ENCODE peak calls at places on chromosomes 2 and 18, in ten cellular contexts. P is lower lobe of right lung, V is H9, C is endodermal cell, D is OCI-LY7, T is psoas muscle, B is cardiac muscle cell, R is left lung, J is A673, Z is gastrocnemius medialis. Q is an unnamed sample. For H3K4me1, the result is how much of the 10 kb centered on the place peaks cover.

GRCh38 chr18:48771641-48772380 is 179.0 kb downstream of the SMAD7 start:
- DNase-seq in R (no peak), P (peak), D (no peak), J (no peak), B (no peak), Z (no peak), C (no peak), T (peak), V (no peak), Q (no peak)

GRCh38 chr18:10321987-10322386 is 132.4 kb upstream of the APCDD1 start:
- DNase-seq in R (no peak), P (no peak), C (no peak), D (no peak), Z (no peak), J (no peak), B (no peak), T (no peak), V (no peak), Q (no peak)

GRCh38 chr2:166388488-166389070 is 12.8 kb upstream of the SCN9A start:
- DNase-seq in D (no peak), R (no peak), C (no peak), J (no peak), P (no peak), B (peak), T (no peak), V (no peak), Z (no peak), Q (no peak)

GRCh38 chr2:219155054-219155644 is 5.5 kb downstream of the NHEJ1 start:
- DNase-seq in R (no peak), V (no peak), P (no peak), C (peak), D (peak), J (peak), T (no peak), Z (no peak), B (peak), Q (no peak)

GRCh38 chr2:199757466-199757865 is 93.5 kb downstream of the FTCDNL1 start:
- DNase-seq in J (peak), B (no peak), V (no peak), T (peak), R (no peak), C (no peak), D (no peak), Z (no peak), P (no peak), Q (no peak)

GRCh38 chr18:11175266-11175947 is 26.0 kb upstream of the PIEZO2 start:
- DNase-seq in P (no peak), R (no peak), D (no peak), C (no peak), T (no peak), V (no peak), Z (no peak), J (no peak), B (peak), Q (no peak)

GRCh38 chr18:79447703-79448367 is 52.1 kb downstream of the NFATC1 start:
- DNase-seq in Z (no peak), T (no peak), D (no peak), P (no peak), V (no peak), J (no peak), R (no peak), B (no peak), C (no peak), Q (no peak)

GRCh38 chr2:162416446-162416845 is 72.5 kb downstream of the GCA start:
- DNase-seq in R (no peak), Z (no peak), D (no peak), C (no peak), J (no peak), B (no peak), V (no peak), P (no peak), T (no peak), Q (no peak)

GRCh38 chr2:29811378-29811777 is 110.0 kb downstream of the ALK start:
- DNase-seq in C (no peak), P (no peak), V (no peak), Z (no peak), D (no peak), B (no peak), R (no peak), J (no peak), T (no peak), Q (no peak)

GRCh38 chr18:59372975-59373374 is 13.9 kb upstream of the LMAN1 start:
- DNase-seq in C (no peak), R (no peak), D (no peak), T (no peak), V (no peak), Z (no peak), J (no peak), P (no peak), B (no peak), Q (no peak)

GRCh38 chr18:31979714-31980113 is 36.8 kb upstream of the TRAPPC8 start:
- DNase-seq in B (no peak), R (no peak), P (no peak), J (no peak), C (no peak), V (no peak), Z (no peak), D (no peak), T (no peak), Q (no peak)

GRCh38 chr2:70672990-70673647 is 94.9 kb downstream of the ADD2 start:
- DNase-seq in P (no peak), C (peak), B (no peak), T (no peak), J (peak), V (peak), R (no peak), Z (no peak), D (no peak), Q (no peak)

GRCh38 chr2:20473128-20473527 is 26.3 kb downstream of the RHOB start:
- DNase-seq in J (no peak), C (no peak), Z (no peak), B (no peak), R (no peak), P (no peak), V (no peak), T (no peak), D (no peak), Q (no peak)

GRCh38 chr2:128277961-128278681 is 40.5 kb downstream of the HS6ST1 start:
- DNase-seq in T (no peak), C (peak), B (no peak), Z (no peak), D (no peak), P (peak), V (peak), R (peak), J (no peak), Q (no peak)

GRCh38 chr2:101751276-101751675 is 53.8 kb downstream of the MAP4K4 start:
- DNase-seq in B (no peak), Z (no peak), T (no peak), D (no peak), V (no peak), C (no peak), R (no peak), J (no peak), P (no peak), Q (peak)
- H3K4me1 ChIP-seq in B (half or more), Z (half or more), T (half or more), D (half or more), V (under half), C (under half), R (half or more), J (half or more), P (half or more), Q (half or more)

GRCh38 chr2:196226058-196226747 is 54.8 kb upstream of the STK17B start:
- DNase-seq in Z (no peak), T (no peak), B (no peak), C (no peak), J (no peak), R (no peak), P (no peak), D (no peak), V (no peak), Q (no peak)

GRCh38 chr2:196220671-196221070 is 49.3 kb upstream of the STK17B start:
- DNase-seq in V (no peak), C (no peak), J (no peak), Z (no peak), D (no peak), T (no peak), R (no peak), B (no peak), P (no peak), Q (no peak)

GRCh38 chr2:196225213-196225612 is 53.8 kb upstream of the STK17B start:
- DNase-seq in P (no peak), V (no peak), Z (no peak), J (no peak), T (no peak), R (no peak), B (peak), D (no peak), C (no peak), Q (no peak)

GRCh38 chr2:196229013-196229412 is 57.6 kb upstream of the STK17B start:
- DNase-seq in T (no peak), Z (no peak), P (no peak), B (no peak), R (no peak), J (no peak), V (no peak), D (no peak), C (no peak), Q (no peak)

GRCh38 chr2:196224767-196225166 is 53.4 kb upstream of the STK17B start:
- DNase-seq in R (no peak), J (no peak), P (no peak), Z (no peak), T (no peak), C (no peak), D (no peak), B (no peak), V (no peak), Q (no peak)
- H3K27ac ChIP-seq in R (no peak), J (no peak), P (no peak), Z (no peak), T (no peak), C (no peak), D (no peak), B (no peak), V (no peak), Q (no peak)

DNA sequence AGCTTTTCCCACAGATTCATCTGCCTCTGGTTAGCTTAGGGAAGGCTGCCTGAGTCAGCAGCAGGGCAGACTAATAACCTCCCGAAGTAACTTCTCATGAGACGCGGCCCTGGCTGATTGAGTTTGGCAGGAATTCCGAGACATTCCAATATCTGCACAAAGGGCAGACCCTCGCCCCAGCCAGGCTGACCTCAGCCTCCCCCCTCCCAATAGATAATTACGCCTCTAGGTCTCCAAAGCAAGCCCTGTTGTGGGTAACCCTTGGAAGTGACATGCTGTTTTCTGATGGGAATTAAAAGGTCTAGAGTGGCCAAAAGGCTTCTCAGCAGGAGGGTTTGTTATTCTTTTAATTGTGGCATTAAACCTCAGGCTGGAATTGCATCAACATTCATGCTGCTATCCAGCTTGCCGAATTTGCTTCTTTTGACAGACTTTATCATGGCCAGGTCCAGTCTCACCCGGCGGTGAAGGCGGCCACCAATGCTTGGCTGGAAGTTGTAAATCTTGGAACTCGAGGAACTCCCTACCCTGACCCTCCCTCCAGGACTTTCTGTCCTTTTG is 98.0 kb upstream of the SLC14A2 start:
- DNase-seq in B (peak), C (peak), T (peak), V (no peak), D (no peak), Z (peak), P (no peak), R (no peak), J (no peak), Q (no peak)
- H3K4me1 ChIP-seq in B (under half), C (under half), T (under half), V (under half), D (under half), Z (under half), P (under half), R (under half), J (under half), Q (under half)

DNA sequence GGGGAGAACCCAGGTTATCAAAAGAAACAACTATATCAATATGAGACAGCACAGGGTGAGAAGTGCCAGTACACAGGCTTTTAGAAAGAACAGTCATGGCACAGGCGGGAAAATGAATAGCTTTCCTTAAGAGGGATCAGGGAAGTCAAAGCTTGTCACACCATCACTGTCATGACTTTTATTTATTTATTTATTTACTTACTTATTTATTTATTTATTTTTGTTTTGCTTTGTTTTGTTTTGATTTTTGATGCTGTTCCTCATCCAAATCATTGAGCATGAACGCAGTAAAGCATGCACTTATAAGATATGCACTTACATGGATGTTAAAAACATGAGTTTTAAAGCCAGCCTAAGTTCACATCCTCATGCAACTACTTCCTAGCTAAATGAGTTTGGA is 19.3 kb upstream of the CRIM1 start:
- DNase-seq in B (no peak), Z (no peak), P (no peak), C (no peak), J (no peak), T (no peak), D (no peak), V (no peak), R (no peak), Q (no peak)
- H3K27ac ChIP-seq in B (no peak), Z (no peak), P (no peak), C (no peak), J (no peak), T (no peak), D (no peak), V (no peak), R (no peak), Q (no peak)

DNA sequence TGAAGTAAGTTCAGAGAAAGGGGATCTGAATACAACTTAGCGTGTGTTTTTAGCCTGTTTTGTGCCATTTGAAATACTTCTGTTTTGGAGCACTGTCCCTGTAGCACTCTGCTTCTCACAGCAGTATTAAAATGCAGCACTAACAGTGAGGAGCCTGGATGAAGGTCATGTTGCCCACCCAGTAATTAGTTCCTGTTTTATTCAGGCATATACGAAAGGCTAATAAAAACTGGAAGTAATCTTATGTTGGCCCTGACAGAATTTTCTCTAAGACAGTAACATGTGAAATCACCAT is 113.6 kb downstream of the CRIM1 start:
- DNase-seq in D (no peak), B (no peak), J (no peak), C (no peak), V (no peak), R (no peak), T (no peak), Z (no peak), P (no peak), Q (peak)
- H3K4me1 ChIP-seq in D (under half), B (under half), J (under half), C (under half), V (under half), R (under half), T (half or more), Z (half or more), P (under half), Q (under half)

GRCh38 chr2:98870516-98871158 is 65.4 kb downstream of the CRACDL start:
- DNase-seq in J (no peak), B (no peak), Z (no peak), C (peak), T (no peak), V (peak), D (no peak), P (no peak), R (no peak), Q (peak)

GRCh38 chr2:98868548-98869271 is 67.3 kb downstream of the CRACDL start:
- DNase-seq in B (no peak), V (no peak), J (no peak), P (no peak), R (no peak), C (no peak), D (no peak), T (no peak), Z (no peak), Q (peak)

GRCh38 chr2:98869868-98870267 is 66.2 kb downstream of the CRACDL start:
- DNase-seq in R (peak), J (no peak), V (no peak), T (no peak), B (no peak), C (no peak), P (peak), D (no peak), Z (peak), Q (peak)

GRCh38 chr2:98867539-98868309 is 68.3 kb downstream of the CRACDL start:
- DNase-seq in R (no peak), V (no peak), C (no peak), P (no peak), J (no peak), T (no peak), D (no peak), Z (no peak), B (no peak), Q (no peak)

DNA sequence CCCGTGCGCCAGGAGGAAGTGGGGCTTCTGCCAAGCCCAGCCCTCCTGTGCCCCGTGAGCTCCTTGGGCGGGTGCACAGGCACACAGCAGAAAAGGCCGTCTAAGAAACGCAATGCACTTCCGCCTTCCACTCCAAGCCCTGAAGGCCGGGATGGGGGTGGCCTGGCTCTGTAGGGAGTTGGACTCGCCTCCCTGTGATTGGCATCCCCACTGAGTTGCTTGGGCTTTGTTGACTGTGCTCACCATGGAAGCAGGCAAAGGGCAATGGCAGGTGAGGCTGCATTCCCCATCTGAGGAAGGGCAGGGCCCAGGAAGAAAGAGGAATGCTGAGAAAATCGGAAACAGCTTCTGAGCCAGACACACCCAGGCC is 66.8 kb downstream of the CRACDL start:
- DNase-seq in J (no peak), T (no peak), B (no peak), Z (no peak), P (peak), C (peak), V (peak), R (peak), D (no peak), Q (peak)
- H3K27ac ChIP-seq in J (no peak), T (peak), B (no peak), Z (peak), P (peak), C (no peak), V (no peak), R (peak), D (no peak), Q (no peak)

GRCh38 chr2:8107162-8107561 is 574.7 kb upstream of the ID2 start:
- DNase-seq in P (no peak), D (no peak), Z (no peak), V (no peak), B (no peak), J (no peak), C (no peak), T (no peak), R (no peak), Q (no peak)
- H3K4me1 ChIP-seq in P (under half), D (under half), Z (under half), V (under half), B (under half), J (under half), C (under half), T (under half), R (under half), Q (under half)

GRCh38 chr18:71105078-71105819 is 816.4 kb downstream of the SOCS6 start:
- DNase-seq in B (peak), P (no peak), R (no peak), J (peak), T (no peak), Z (no peak), D (no peak), V (no peak), C (peak), Q (no peak)
- H3K27ac ChIP-seq in B (no peak), P (no peak), R (no peak), J (peak), T (no peak), Z (no peak), D (no peak), V (no peak), C (no peak), Q (peak)

GRCh38 chr18:75067996-75068645 is 140.8 kb downstream of the PTGR3 start:
- DNase-seq in Z (no peak), P (no peak), J (no peak), D (no peak), B (no peak), T (no peak), V (no peak), R (no peak), C (peak), Q (no peak)
- H3K4me1 ChIP-seq in Z (under half), P (under half), J (under half), D (under half), B (under half), T (under half), V (under half), R (under half), C (under half), Q (under half)

GRCh38 chr2:238974510-238975166 is 126.8 kb downstream of the TWIST2 start:
- DNase-seq in V (peak), J (no peak), Z (no peak), B (peak), C (peak), T (no peak), R (no peak), D (no peak), P (no peak), Q (peak)
- H3K27ac ChIP-seq in V (no peak), J (no peak), Z (no peak), B (no peak), C (no peak), T (no peak), R (peak), D (no peak), P (no peak), Q (peak)

Q was measured in esophagus muscularis mucosa.